ENCODE peak calls at places on chromosomes 12 and 14, in five cellular contexts. H is cardiac fibroblast, M is psoas muscle, S is H1, F is Calu3. U is an unnamed sample.

GRCh38 chr14:30297856-30298255 is 261.1 kb upstream of the G2E3 start:
- DNase-seq in H (no peak), M (no peak), S (no peak), F (no peak), U (no peak)

GRCh38 chr12:132265056-132265800 is 64.2 kb downstream of the GALNT9 start:
- DNase-seq in H (no peak), M (no peak), S (no peak), F (no peak), U (no peak)

GRCh38 chr12:93200291-93200917 is 177.3 kb upstream of the NUDT4 start:
- DNase-seq in H (peak), M (no peak), S (no peak), F (no peak), U (no peak)

GRCh38 chr12:69052613-69053408 is 119.8 kb upstream of the CPM start:
- DNase-seq in H (peak), M (no peak), S (peak), F (peak), U (no peak)

GRCh38 chr12:70590051-70590450 is 47.2 kb downstream of the PTPRB start:
- DNase-seq in H (peak), M (peak), S (peak), F (peak), U (no peak)

GRCh38 chr14:101347893-101348777 is 213.2 kb upstream of the DIO3 start:
- DNase-seq in H (no peak), M (no peak), S (no peak), F (no peak), U (no peak)

GRCh38 chr12:51845451-51845850 is 3.1 kb downstream of the FIGNL2 start:
- DNase-seq in H (no peak), M (no peak), S (no peak), F (no peak), U (no peak)

GRCh38 chr14:80974338-80975078 is 19.1 kb downstream of the TSHR start:
- DNase-seq in H (peak), M (no peak), S (no peak), F (no peak), U (no peak)

GRCh38 chr12:24769682-24770081 is 179.2 kb downstream of the BCAT1 start:
- DNase-seq in H (no peak), M (no peak), S (no peak), F (no peak), U (no peak)

GRCh38 chr12:92973614-92974013 is 44.5 kb upstream of the EEA1 start:
- DNase-seq in H (peak), M (no peak), S (no peak), F (no peak), U (no peak)

GRCh38 chr12:53052419-53053222 is 2.8 kb downstream of the TNS2 start:
- DNase-seq in H (peak), M (peak), S (no peak), F (peak), U (no peak)

GRCh38 chr12:111405856-111406473 is at the start of gene SH2B3:
- DNase-seq in H (no peak), M (no peak), S (no peak), F (no peak), U (no peak)

GRCh38 chr14:21734457-21735074 is 60.9 kb upstream of the OR4E1 start:
- DNase-seq in H (peak), M (no peak), S (no peak), F (peak), U (no peak)

GRCh38 chr12:28925726-28926376 is 223.2 kb upstream of the FAR2 start:
- DNase-seq in H (peak), M (no peak), S (no peak), F (no peak), U (no peak)

GRCh38 chr14:102509744-102510615 is at the start of gene ANKRD9:
- DNase-seq in H (peak), M (peak), S (peak), F (peak), U (no peak)
- TF ChIP-seq CTCF in H (no peak), M (no peak), S (no peak), F (no peak), U (peak)

GRCh38 chr12:45742590-45742989 is 13.1 kb downstream of the ARID2 start:
- DNase-seq in H (no peak), M (no peak), S (no peak), F (no peak), U (no peak)

GRCh38 chr12:45743247-45743646 is 13.7 kb downstream of the ARID2 start:
- DNase-seq in H (no peak), M (no peak), S (no peak), F (no peak), U (no peak)

GRCh38 chr12:45745861-45746277 is 16.4 kb downstream of the ARID2 start:
- DNase-seq in H (peak), M (no peak), S (no peak), F (no peak), U (no peak)
- TF ChIP-seq CTCF in H (peak), M (peak), S (no peak), F (no peak), U (peak)

DNA sequence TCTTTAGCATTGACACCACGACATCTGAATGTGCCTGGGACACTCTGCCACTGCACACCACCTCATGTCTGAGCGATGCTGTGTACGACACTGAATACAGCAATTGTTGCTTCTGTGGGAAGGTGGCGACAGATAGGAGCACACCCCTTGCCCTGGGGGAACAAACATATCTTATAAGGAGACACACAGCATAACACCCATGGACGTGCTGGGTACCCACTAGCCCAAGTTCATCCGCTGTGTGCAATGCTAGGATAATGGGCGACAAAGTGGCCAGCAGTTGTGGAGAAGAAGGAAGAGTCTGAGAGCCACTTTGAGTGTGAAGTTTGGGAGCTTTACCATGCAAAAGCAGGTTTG is 61.1 kb downstream of the VWF start:
- DNase-seq in H (no peak), M (no peak), S (no peak), F (no peak), U (no peak)
- TF ChIP-seq CTCF in H (no peak), M (no peak), S (no peak), F (no peak), U (no peak)

DNA sequence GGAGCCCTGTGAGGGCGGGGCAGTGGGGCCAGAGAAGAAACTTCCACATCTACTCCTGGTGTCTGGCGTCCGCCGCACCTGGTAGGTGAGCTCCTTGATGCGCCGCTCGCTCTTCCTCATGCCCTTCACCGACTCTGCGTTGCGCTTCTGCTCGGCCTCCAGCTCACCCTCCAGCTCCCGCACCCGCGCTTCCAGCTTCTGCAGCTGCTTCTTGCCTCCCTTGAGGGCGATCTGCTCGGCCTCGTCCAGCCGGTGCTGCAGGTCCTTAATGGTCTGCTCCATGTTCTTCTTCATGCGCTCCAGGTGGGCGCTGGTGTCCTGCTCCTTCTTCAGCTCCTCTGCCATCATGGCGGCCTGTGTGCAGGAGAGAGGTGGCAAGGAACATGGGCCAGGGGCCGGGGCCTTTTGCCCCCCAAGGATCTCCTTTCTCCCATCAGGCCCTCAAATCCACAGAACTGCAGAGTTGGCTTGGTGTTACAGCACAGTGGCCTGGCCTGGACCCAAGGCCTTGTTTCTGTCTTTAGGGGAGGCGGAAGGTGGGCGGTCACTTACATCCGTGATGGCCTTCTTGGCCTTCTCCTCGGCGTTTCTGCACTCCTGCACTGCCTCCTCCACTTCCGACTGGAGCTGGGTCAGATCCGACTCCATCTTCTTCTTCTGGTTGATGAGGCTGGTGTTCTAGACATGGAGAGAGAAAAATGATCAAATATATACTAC is 7.7 kb downstream of the CMTM5 start:
- DNase-seq in H (no peak), M (no peak), S (no peak), F (no peak), U (no peak)
- TF ChIP-seq CTCF in H (no peak), M (no peak), S (no peak), F (no peak), U (no peak)

GRCh38 chr12:124395284-124395752 is 100.4 kb downstream of the RFLNA start:
- DNase-seq in H (no peak), M (no peak), S (no peak), F (no peak), U (no peak)
- TF ChIP-seq CTCF in H (no peak), M (no peak), S (no peak), F (no peak), U (no peak)

GRCh38 chr12:16421806-16422205 is 74.4 kb downstream of the MGST1 start:
- DNase-seq in H (no peak), M (no peak), S (no peak), F (no peak), U (no peak)

DNA sequence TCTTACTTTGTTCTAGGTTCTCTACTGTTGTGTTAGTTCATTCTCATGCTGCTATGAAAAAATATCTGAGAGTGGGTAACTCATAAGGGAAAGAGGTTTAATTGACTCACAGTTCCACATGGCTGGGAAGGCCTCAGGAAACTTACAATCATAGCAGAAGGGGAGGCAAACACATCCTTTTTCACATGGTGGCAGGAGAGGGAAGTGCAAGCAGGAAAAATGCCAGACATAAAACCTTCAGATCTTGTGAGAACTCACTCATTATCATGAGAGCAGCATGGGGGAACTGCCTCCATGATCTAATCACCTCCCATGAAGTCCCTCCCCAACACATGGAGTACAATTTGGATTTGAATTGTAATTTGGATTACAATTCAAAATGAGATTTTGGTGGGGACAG is 69.6 kb downstream of the MGST1 start:
- DNase-seq in H (no peak), M (no peak), S (no peak), F (no peak), U (no peak)
- TF ChIP-seq CTCF in H (no peak), M (no peak), S (no peak), F (no peak), U (no peak)

GRCh38 chr12:118354903-118355302 is 17.8 kb downstream of the TAOK3 start:
- DNase-seq in H (no peak), M (no peak), S (no peak), F (no peak), U (no peak)
- TF ChIP-seq CTCF in H (no peak), M (no peak), S (no peak), F (no peak), U (no peak)